ENCODE peak calls at places on chromosomes 4 and X, in seven cellular contexts. One of them, this sample, is unnamed. For H3K9me3, the result is how much of the 10 kb centered on the place peaks cover.

GRCh38 chr4:1855334-1856070 is 454 bp downstream of the LETM1 start:
- DNase-seq in WERI-Rb-1: peak
- DNase-seq in heart left ventricle: peak
- DNase-seq in left ventricle myocardium inferior: peak
- DNase-seq in suprapubic skin: no peak
- DNase-seq in uterus: no peak
- DNase-seq in Caco-2: no peak
- DNase-seq in this sample: no peak

GRCh38 chrX:86103061-86103460 is 45.2 kb upstream of the DACH2 start:
- DNase-seq in uterus: no peak
- DNase-seq in suprapubic skin: no peak
- DNase-seq in left ventricle myocardium inferior: no peak
- DNase-seq in WERI-Rb-1: no peak
- DNase-seq in Caco-2: no peak
- DNase-seq in heart left ventricle: no peak
- DNase-seq in this sample: no peak

GRCh38 chr4:7518871-7519637 is 84.3 kb upstream of the PSAPL1 start:
- DNase-seq in suprapubic skin: no peak
- DNase-seq in Caco-2: no peak
- DNase-seq in WERI-Rb-1: no peak
- DNase-seq in left ventricle myocardium inferior: peak
- DNase-seq in uterus: no peak
- DNase-seq in heart left ventricle: peak
- DNase-seq in this sample: no peak

GRCh38 chrX:110097920-110098319 is 95.0 kb downstream of the TMEM164 start:
- DNase-seq in suprapubic skin: no peak
- DNase-seq in WERI-Rb-1: no peak
- DNase-seq in heart left ventricle: no peak
- DNase-seq in Caco-2: no peak
- DNase-seq in left ventricle myocardium inferior: no peak
- DNase-seq in uterus: no peak
- DNase-seq in this sample: no peak

GRCh38 chrX:5388087-5388486 is 840.6 kb downstream of the NLGN4X start:
- DNase-seq in Caco-2: no peak
- DNase-seq in uterus: no peak
- DNase-seq in WERI-Rb-1: no peak
- DNase-seq in left ventricle myocardium inferior: no peak
- DNase-seq in suprapubic skin: no peak
- DNase-seq in heart left ventricle: no peak
- DNase-seq in this sample: no peak

GRCh38 chr4:187606581-187606980 is 389.0 kb upstream of the ZFP42 start:
- DNase-seq in WERI-Rb-1: peak
- DNase-seq in Caco-2: peak
- DNase-seq in heart left ventricle: no peak
- DNase-seq in uterus: no peak
- DNase-seq in suprapubic skin: no peak
- DNase-seq in left ventricle myocardium inferior: no peak
- DNase-seq in this sample: no peak

GRCh38 chr4:47856713-47857112 is 18.8 kb upstream of the CORIN start:
- DNase-seq in suprapubic skin: no peak
- DNase-seq in WERI-Rb-1: no peak
- DNase-seq in uterus: no peak
- DNase-seq in left ventricle myocardium inferior: no peak
- DNase-seq in Caco-2: no peak
- DNase-seq in heart left ventricle: no peak
- DNase-seq in this sample: no peak

GRCh38 chr4:108337923-108338322 is 169.2 kb upstream of the LEF1 start:
- DNase-seq in suprapubic skin: no peak
- DNase-seq in left ventricle myocardium inferior: no peak
- DNase-seq in WERI-Rb-1: no peak
- DNase-seq in uterus: no peak
- DNase-seq in Caco-2: no peak
- DNase-seq in heart left ventricle: no peak
- DNase-seq in this sample: no peak

GRCh38 chr4:187380181-187380581 is 615.4 kb upstream of the ZFP42 start:
- DNase-seq in suprapubic skin: no peak
- DNase-seq in WERI-Rb-1: peak
- DNase-seq in uterus: no peak
- DNase-seq in Caco-2: peak
- DNase-seq in heart left ventricle: no peak
- DNase-seq in left ventricle myocardium inferior: no peak
- DNase-seq in this sample: no peak

GRCh38 chr4:77062856-77063255 is 12.9 kb downstream of the CCNI start:
- DNase-seq in WERI-Rb-1: no peak
- DNase-seq in uterus: no peak
- DNase-seq in Caco-2: no peak
- DNase-seq in heart left ventricle: no peak
- DNase-seq in left ventricle myocardium inferior: no peak
- DNase-seq in suprapubic skin: no peak
- DNase-seq in this sample: no peak

GRCh38 chr4:122117743-122118142 is 34.4 kb upstream of the BLTP1 start:
- DNase-seq in suprapubic skin: no peak
- DNase-seq in left ventricle myocardium inferior: no peak
- DNase-seq in uterus: no peak
- DNase-seq in Caco-2: no peak
- DNase-seq in WERI-Rb-1: no peak
- DNase-seq in heart left ventricle: no peak
- DNase-seq in this sample: no peak

GRCh38 chr4:179225594-179225993 is 1783.4 kb upstream of the AGA start:
- DNase-seq in suprapubic skin: no peak
- DNase-seq in left ventricle myocardium inferior: no peak
- DNase-seq in Caco-2: no peak
- DNase-seq in WERI-Rb-1: no peak
- DNase-seq in uterus: no peak
- DNase-seq in heart left ventricle: no peak
- DNase-seq in this sample: no peak

GRCh38 chr4:145842224-145842887 is 96.3 kb downstream of the ZNF827 start:
- DNase-seq in Caco-2: no peak
- DNase-seq in heart left ventricle: no peak
- DNase-seq in suprapubic skin: no peak
- DNase-seq in left ventricle myocardium inferior: no peak
- DNase-seq in uterus: no peak
- DNase-seq in WERI-Rb-1: no peak
- DNase-seq in this sample: no peak

GRCh38 chrX:97070346-97070745 is 186.6 kb downstream of the RPA4 start:
- DNase-seq in uterus: no peak
- DNase-seq in WERI-Rb-1: no peak
- DNase-seq in left ventricle myocardium inferior: no peak
- DNase-seq in Caco-2: no peak
- DNase-seq in heart left ventricle: no peak
- DNase-seq in suprapubic skin: no peak
- DNase-seq in this sample: no peak

GRCh38 chrX:153226344-153227190 is 47.5 kb downstream of the MAGEA1 start:
- DNase-seq in WERI-Rb-1: peak
- DNase-seq in suprapubic skin: no peak
- DNase-seq in left ventricle myocardium inferior: no peak
- DNase-seq in Caco-2: peak
- DNase-seq in heart left ventricle: no peak
- DNase-seq in uterus: peak
- DNase-seq in this sample: no peak

GRCh38 chr4:134365852-134366251 is 164.3 kb upstream of the PABPC4L start:
- DNase-seq in Caco-2: no peak
- DNase-seq in uterus: no peak
- DNase-seq in suprapubic skin: no peak
- DNase-seq in WERI-Rb-1: no peak
- DNase-seq in heart left ventricle: no peak
- DNase-seq in left ventricle myocardium inferior: no peak
- DNase-seq in this sample: no peak

GRCh38 chr4:4590496-4590895 is 48.6 kb upstream of the STX18 start:
- DNase-seq in WERI-Rb-1: no peak
- DNase-seq in Caco-2: no peak
- DNase-seq in uterus: no peak
- DNase-seq in heart left ventricle: no peak
- DNase-seq in suprapubic skin: no peak
- DNase-seq in left ventricle myocardium inferior: no peak
- DNase-seq in this sample: no peak

GRCh38 chr4:45876235-45876890 is 247.5 kb downstream of the GABRG1 start:
- DNase-seq in left ventricle myocardium inferior: no peak
- DNase-seq in suprapubic skin: no peak
- DNase-seq in WERI-Rb-1: no peak
- DNase-seq in Caco-2: no peak
- DNase-seq in uterus: no peak
- DNase-seq in heart left ventricle: no peak
- DNase-seq in this sample: no peak
- H3K9me3 ChIP-seq in left ventricle myocardium inferior: under half
- H3K9me3 ChIP-seq in suprapubic skin: under half
- H3K9me3 ChIP-seq in WERI-Rb-1: under half
- H3K9me3 ChIP-seq in Caco-2: under half
- H3K9me3 ChIP-seq in uterus: under half
- H3K9me3 ChIP-seq in heart left ventricle: under half
- H3K9me3 ChIP-seq in this sample: under half

GRCh38 chrX:149372861-149373260 is 132.2 kb downstream of the IDS start:
- DNase-seq in uterus: no peak
- DNase-seq in WERI-Rb-1: no peak
- DNase-seq in heart left ventricle: no peak
- DNase-seq in Caco-2: no peak
- DNase-seq in left ventricle myocardium inferior: no peak
- DNase-seq in suprapubic skin: no peak
- DNase-seq in this sample: no peak

GRCh38 chrX:149371984-149372383 is 133.1 kb downstream of the IDS start:
- DNase-seq in heart left ventricle: no peak
- DNase-seq in suprapubic skin: no peak
- DNase-seq in left ventricle myocardium inferior: no peak
- DNase-seq in uterus: no peak
- DNase-seq in WERI-Rb-1: peak
- DNase-seq in Caco-2: no peak
- DNase-seq in this sample: no peak

GRCh38 chrX:149374751-149375150 is 130.4 kb downstream of the IDS start:
- DNase-seq in heart left ventricle: no peak
- DNase-seq in left ventricle myocardium inferior: no peak
- DNase-seq in uterus: no peak
- DNase-seq in Caco-2: no peak
- DNase-seq in suprapubic skin: no peak
- DNase-seq in WERI-Rb-1: no peak
- DNase-seq in this sample: no peak

GRCh38 chrX:149365552-149365951 is 139.6 kb downstream of the IDS start:
- DNase-seq in WERI-Rb-1: no peak
- DNase-seq in uterus: no peak
- DNase-seq in suprapubic skin: no peak
- DNase-seq in left ventricle myocardium inferior: no peak
- DNase-seq in heart left ventricle: no peak
- DNase-seq in Caco-2: no peak
- DNase-seq in this sample: no peak

GRCh38 chrX:149370097-149370496 is 135.0 kb downstream of the IDS start:
- DNase-seq in Caco-2: no peak
- DNase-seq in uterus: no peak
- DNase-seq in left ventricle myocardium inferior: no peak
- DNase-seq in suprapubic skin: no peak
- DNase-seq in heart left ventricle: no peak
- DNase-seq in WERI-Rb-1: no peak
- DNase-seq in this sample: no peak
- H3K9me3 ChIP-seq in Caco-2: under half
- H3K9me3 ChIP-seq in uterus: under half
- H3K9me3 ChIP-seq in left ventricle myocardium inferior: under half
- H3K9me3 ChIP-seq in suprapubic skin: under half
- H3K9me3 ChIP-seq in heart left ventricle: under half
- H3K9me3 ChIP-seq in WERI-Rb-1: under half
- H3K9me3 ChIP-seq in this sample: under half

GRCh38 chr4:165474784-165475705 is 96.2 kb downstream of the CPE start:
- DNase-seq in WERI-Rb-1: no peak
- DNase-seq in heart left ventricle: no peak
- DNase-seq in Caco-2: no peak
- DNase-seq in uterus: no peak
- DNase-seq in suprapubic skin: no peak
- DNase-seq in left ventricle myocardium inferior: no peak
- DNase-seq in this sample: no peak
- H3K9me3 ChIP-seq in WERI-Rb-1: under half
- H3K9me3 ChIP-seq in heart left ventricle: under half
- H3K9me3 ChIP-seq in Caco-2: under half
- H3K9me3 ChIP-seq in uterus: under half
- H3K9me3 ChIP-seq in suprapubic skin: under half
- H3K9me3 ChIP-seq in left ventricle myocardium inferior: under half
- H3K9me3 ChIP-seq in this sample: under half

GRCh38 chr4:337932-338758 is 531 bp downstream of the ZNF141 start:
- DNase-seq in suprapubic skin: peak
- DNase-seq in left ventricle myocardium inferior: no peak
- DNase-seq in WERI-Rb-1: peak
- DNase-seq in heart left ventricle: no peak
- DNase-seq in Caco-2: no peak
- DNase-seq in uterus: peak
- DNase-seq in this sample: no peak

GRCh38 chr4:336893-337142 is 796 bp upstream of the ZNF141 start:
- DNase-seq in WERI-Rb-1: no peak
- DNase-seq in suprapubic skin: no peak
- DNase-seq in left ventricle myocardium inferior: no peak
- DNase-seq in uterus: no peak
- DNase-seq in Caco-2: peak
- DNase-seq in heart left ventricle: no peak
- DNase-seq in this sample: no peak

GRCh38 chr4:336099-336892 is 1.3 kb upstream of the ZNF141 start:
- DNase-seq in WERI-Rb-1: peak
- DNase-seq in heart left ventricle: peak
- DNase-seq in left ventricle myocardium inferior: peak
- DNase-seq in suprapubic skin: peak
- DNase-seq in uterus: peak
- DNase-seq in Caco-2: no peak
- DNase-seq in this sample: no peak

GRCh38 chr4:338759-339097 is 1.1 kb downstream of the ZNF141 start:
- DNase-seq in uterus: no peak
- DNase-seq in left ventricle myocardium inferior: no peak
- DNase-seq in Caco-2: no peak
- DNase-seq in suprapubic skin: peak
- DNase-seq in heart left ventricle: no peak
- DNase-seq in WERI-Rb-1: peak
- DNase-seq in this sample: no peak

GRCh38 chr4:337143-337931 is at the start of gene ZNF141:
- DNase-seq in Caco-2: peak
- DNase-seq in heart left ventricle: peak
- DNase-seq in uterus: peak
- DNase-seq in left ventricle myocardium inferior: peak
- DNase-seq in suprapubic skin: peak
- DNase-seq in WERI-Rb-1: peak
- DNase-seq in this sample: peak
- H3K9me3 ChIP-seq in Caco-2: under half
- H3K9me3 ChIP-seq in heart left ventricle: under half
- H3K9me3 ChIP-seq in uterus: under half
- H3K9me3 ChIP-seq in left ventricle myocardium inferior: under half
- H3K9me3 ChIP-seq in suprapubic skin: under half
- H3K9me3 ChIP-seq in WERI-Rb-1: under half
- H3K9me3 ChIP-seq in this sample: under half

DNA sequence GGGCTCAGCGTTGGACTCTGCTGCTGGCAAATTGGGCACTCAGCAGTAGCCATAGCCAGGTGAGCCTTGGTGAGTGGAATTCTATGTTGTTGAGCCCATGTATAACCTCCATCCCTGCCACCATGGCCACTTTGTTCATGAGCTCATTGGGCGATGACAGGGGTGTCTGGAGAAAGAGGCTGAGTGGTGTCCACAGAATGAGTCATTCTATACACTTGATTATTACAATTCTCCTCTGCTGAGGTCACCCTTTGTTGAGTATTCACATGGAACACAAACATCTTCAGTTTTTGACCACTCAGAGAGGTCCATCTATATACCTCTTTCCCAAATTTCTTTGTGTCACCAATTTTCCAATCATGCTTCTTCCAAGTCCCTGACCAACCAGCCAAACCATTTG is 1341.7 kb downstream of the PCDH7 start:
- DNase-seq in uterus: no peak
- DNase-seq in Caco-2: no peak
- DNase-seq in suprapubic skin: no peak
- DNase-seq in left ventricle myocardium inferior: no peak
- DNase-seq in heart left ventricle: no peak
- DNase-seq in WERI-Rb-1: no peak
- DNase-seq in this sample: no peak
- H3K9me3 ChIP-seq in uterus: under half
- H3K9me3 ChIP-seq in Caco-2: under half
- H3K9me3 ChIP-seq in suprapubic skin: under half
- H3K9me3 ChIP-seq in left ventricle myocardium inferior: under half
- H3K9me3 ChIP-seq in heart left ventricle: under half
- H3K9me3 ChIP-seq in WERI-Rb-1: under half
- H3K9me3 ChIP-seq in this sample: under half

GRCh38 chr4:555566-556275 is 20.4 kb downstream of the TMEM271 start:
- DNase-seq in suprapubic skin: no peak
- DNase-seq in WERI-Rb-1: no peak
- DNase-seq in heart left ventricle: no peak
- DNase-seq in uterus: no peak
- DNase-seq in Caco-2: no peak
- DNase-seq in left ventricle myocardium inferior: no peak
- DNase-seq in this sample: no peak
- H3K9me3 ChIP-seq in suprapubic skin: under half
- H3K9me3 ChIP-seq in WERI-Rb-1: under half
- H3K9me3 ChIP-seq in heart left ventricle: under half
- H3K9me3 ChIP-seq in uterus: under half
- H3K9me3 ChIP-seq in Caco-2: under half
- H3K9me3 ChIP-seq in left ventricle myocardium inferior: under half
- H3K9me3 ChIP-seq in this sample: under half